ENCODE peak calls at places on chromosomes 2 and 18, in four cellular contexts. B, H, J and S are unnamed samples.

GRCh38 chr18:9147440-9148238 is 11.1 kb downstream of the ANKRD12 start:
- DNase-seq in B (peak; percentile 29), H (peak; percentile 58), J (no peak), S (no peak)

GRCh38 chr2:234488913-234489451 is 7.9 kb downstream of the ARL4C start:
- DNase-seq in B (no peak), H (no peak), J (no peak), S (no peak)

GRCh38 chr2:216714412-216714775 is 19.0 kb upstream of the IGFBP5 start:
- DNase-seq in B (no peak), H (no peak), J (no peak), S (no peak)

GRCh38 chr2:200177971-200178911 is 128.3 kb upstream of the SPATS2L start:
- DNase-seq in B (peak; percentile 43), H (no peak), J (no peak), S (no peak)

GRCh38 chr18:48528861-48529260 is 10.0 kb upstream of the CTIF start:
- DNase-seq in B (no peak), H (no peak), J (no peak), S (no peak)

GRCh38 chr18:22705328-22705727 is 227.8 kb upstream of the RBBP8 start:
- DNase-seq in B (no peak), H (no peak), J (no peak), S (no peak)

GRCh38 chr2:42254186-42254911 is 85.2 kb downstream of the EML4 start:
- DNase-seq in B (no peak), H (no peak), J (no peak), S (no peak)

GRCh38 chr2:8508766-8509165 is 173.1 kb upstream of the ID2 start:
- DNase-seq in B (no peak), H (no peak), J (no peak), S (no peak)

GRCh38 chr2:239711911-239712570 is 311.2 kb upstream of the HDAC4 start:
- DNase-seq in B (no peak), H (no peak), J (no peak), S (no peak)

GRCh38 chr2:65402780-65403528 is 29.4 kb downstream of the SPRED2 start:
- DNase-seq in B (no peak), H (no peak), J (no peak), S (no peak)

GRCh38 chr2:218607436-218608115 is at the start of gene PLCD4:
- DNase-seq in B (peak; percentile 58), H (peak; percentile 48), J (peak; percentile 10), S (no peak)

GRCh38 chr2:227509824-227510619 is 38.1 kb downstream of the AGFG1 start:
- DNase-seq in B (no peak), H (no peak), J (no peak), S (no peak)

GRCh38 chr2:53512071-53512841 is 255.3 kb upstream of the CHAC2 start:
- DNase-seq in B (no peak), H (no peak), J (no peak), S (no peak)

GRCh38 chr2:186537019-186537418 is 51.0 kb downstream of the ZC3H15 start:
- DNase-seq in B (no peak), H (no peak), J (no peak), S (no peak)

GRCh38 chr2:12701786-12702660 is 14.7 kb upstream of the TRIB2 start:
- DNase-seq in B (no peak), H (no peak), J (no peak), S (no peak)

GRCh38 chr2:236376566-236377244 is 112.5 kb upstream of the ASB18 start:
- DNase-seq in B (no peak), H (no peak), J (no peak), S (no peak)

GRCh38 chr2:142865924-142866323 is 11.5 kb upstream of the KYNU start:
- DNase-seq in B (no peak), H (no peak), J (no peak), S (no peak)

GRCh38 chr2:236256601-236257000 is 7.6 kb downstream of the ASB18 start:
- DNase-seq in B (no peak), H (no peak), J (no peak), S (no peak)

GRCh38 chr2:163734911-163735691 is 707 bp downstream of the FIGN start:
- DNase-seq in B (no peak), H (no peak), J (no peak), S (no peak)

GRCh38 chr2:9343524-9343923 is 79.8 kb downstream of the ITGB1BP1 start:
- DNase-seq in B (no peak), H (no peak), J (no peak), S (no peak)

GRCh38 chr2:215479536-215480240 is 43.8 kb upstream of the FN1 start:
- DNase-seq in B (no peak), H (no peak), J (no peak), S (no peak)

GRCh38 chr2:212549463-212549862 is 10.9 kb upstream of the ERBB4 start:
- DNase-seq in B (no peak), H (no peak), J (no peak), S (no peak)

GRCh38 chr2:109674894-109675534 is 60.9 kb downstream of the SOWAHC start:
- DNase-seq in B (no peak), H (no peak), J (no peak), S (no peak)

GRCh38 chr18:35497006-35497333 is 790 bp downstream of the INO80C start:
- DNase-seq in B (no peak), H (no peak), J (no peak), S (no peak)

GRCh38 chr2:136004920-136005319 is 19.5 kb upstream of the DARS1 start:
- DNase-seq in B (no peak), H (no peak), J (no peak), S (no peak)

GRCh38 chr18:22564036-22564435 is 146.3 kb upstream of the CTAGE1 start:
- DNase-seq in B (no peak), H (no peak), J (no peak), S (no peak)

GRCh38 chr2:31240406-31241365 is 6.7 kb downstream of the EHD3 start:
- DNase-seq in B (no peak), H (no peak), J (no peak), S (no peak)

GRCh38 chr2:151251012-151251411 is 10.7 kb downstream of the RBM43 start:
- DNase-seq in B (peak; percentile 62), H (no peak), J (no peak), S (no peak)

GRCh38 chr2:239153806-239154591 is 246.8 kb downstream of the HDAC4 start:
- DNase-seq in B (no peak), H (peak; percentile 9), J (no peak), S (no peak)

GRCh38 chr2:40814621-40815020 is 362.7 kb upstream of the SLC8A1 start:
- DNase-seq in B (no peak), H (no peak), J (no peak), S (no peak)

GRCh38 chr18:80148316-80149199 is 39.5 kb downstream of the ADNP2 start:
- DNase-seq in B (no peak), H (no peak), J (no peak), S (no peak)

GRCh38 chr2:216188956-216189355 is 79.8 kb downstream of the XRCC5 start:
- DNase-seq in B (peak; percentile 51), H (no peak), J (no peak), S (no peak)

GRCh38 chr2:3263487-3263886 is 114.1 kb downstream of the EIPR1 start:
- DNase-seq in B (no peak), H (no peak), J (no peak), S (no peak)

GRCh38 chr18:45682181-45682580 is 41.8 kb upstream of the SLC14A1 start:
- DNase-seq in B (no peak), H (no peak), J (no peak), S (no peak)

GRCh38 chr2:26020214-26020613 is 13.7 kb upstream of the RAB10 start:
- DNase-seq in B (no peak), H (no peak), J (no peak), S (no peak)

GRCh38 chr18:59056706-59057492 is 82.8 kb upstream of the SEC11C start:
- DNase-seq in B (no peak), H (peak; percentile 65), J (no peak), S (peak; percentile 72)

GRCh38 chr18:59057493-59057795 is 82.2 kb upstream of the SEC11C start:
- DNase-seq in B (no peak), H (no peak), J (no peak), S (no peak)

GRCh38 chr18:59052965-59053960 is 86.4 kb upstream of the SEC11C start:
- DNase-seq in B (peak; percentile 81), H (no peak), J (no peak), S (no peak)

GRCh38 chr18:59054892-59055291 is 84.8 kb upstream of the SEC11C start:
- DNase-seq in B (no peak), H (no peak), J (peak; percentile 49), S (no peak)

GRCh38 chr18:59055345-59056032 is 84.2 kb upstream of the SEC11C start:
- DNase-seq in B (no peak), H (no peak), J (no peak), S (no peak)
- TF ChIP-seq CTCF in B (peak; percentile 24), H (no peak), J (no peak), S (no peak)

GRCh38 chr2:78992451-78992806 is 33.1 kb upstream of the REG3G start:
- DNase-seq in B (no peak), H (no peak), J (no peak), S (peak; percentile 17)
- TF ChIP-seq CTCF in B (no peak), H (peak; percentile 43), J (no peak), S (peak; percentile 74)

GRCh38 chr18:3889803-3890202 is 439.8 kb downstream of the TGIF1 start:
- DNase-seq in B (no peak), H (peak; percentile 83), J (no peak), S (no peak)

GRCh38 chr18:3886575-3887322 is 436.8 kb downstream of the TGIF1 start:
- DNase-seq in B (no peak), H (peak; percentile 60), J (no peak), S (no peak)

GRCh38 chr18:3889121-3889520 is 439.1 kb downstream of the TGIF1 start:
- DNase-seq in B (no peak), H (no peak), J (no peak), S (no peak)

GRCh38 chr18:3879836-3880120 is 429.8 kb downstream of the TGIF1 start:
- DNase-seq in B (no peak), H (no peak), J (no peak), S (no peak)

GRCh38 chr18:3885209-3885792 is 435.3 kb downstream of the TGIF1 start:
- DNase-seq in B (no peak), H (no peak), J (no peak), S (no peak)
- TF ChIP-seq CTCF in B (peak; percentile 18), H (peak; percentile 15), J (peak; percentile 14), S (peak; percentile 49)

GRCh38 chr2:18456026-18456425 is 104.4 kb downstream of the RDH14 start:
- DNase-seq in B (no peak), H (no peak), J (no peak), S (no peak)

GRCh38 chr2:18454692-18455255 is 105.7 kb downstream of the RDH14 start:
- DNase-seq in B (no peak), H (no peak), J (peak; percentile 21), S (no peak)

DNA sequence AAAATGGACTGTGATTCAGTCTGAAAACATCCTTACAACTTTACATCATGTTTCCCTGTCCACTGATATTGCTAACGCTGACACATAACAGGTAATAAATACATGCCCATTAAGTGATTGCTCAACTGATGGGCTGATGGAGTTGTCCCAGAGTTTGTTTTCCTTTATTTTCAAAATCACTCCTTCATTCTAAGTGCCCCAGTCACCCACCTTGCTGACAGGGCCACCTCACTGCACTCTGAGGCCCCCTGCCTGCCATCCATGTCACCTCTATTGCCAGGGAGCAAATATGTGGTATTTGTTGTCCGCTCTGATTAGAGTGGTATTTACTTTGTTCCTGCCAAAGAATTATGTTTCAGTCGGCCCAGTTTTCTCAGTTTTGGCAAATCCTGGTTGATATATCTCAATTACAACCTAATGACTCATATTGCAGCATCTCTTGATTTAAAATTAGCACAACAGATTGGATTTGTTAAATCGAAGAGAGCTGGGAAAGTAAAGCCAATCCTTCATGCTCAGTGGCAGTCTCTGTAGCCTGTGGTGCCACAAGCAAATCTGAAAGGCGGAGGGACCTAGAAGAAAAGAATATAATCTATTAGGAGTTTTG is 105.1 kb downstream of the RDH14 start:
- DNase-seq in B (peak; percentile 65), H (peak; percentile 46), J (no peak), S (peak; percentile 11)
- TF ChIP-seq CTCF in B (peak; percentile 45), H (peak; percentile 28), J (peak; percentile 35), S (peak; percentile 58)